ENCODE peak calls at places on chromosomes 4 and X, in nine cellular contexts. One of them, this sample, is unnamed.

GRCh38 chr4:90318208-90318607 is 191.0 kb downstream of the CCSER1 start:
- DNase-seq in pancreas: no peak
- DNase-seq in CD8-positive, alpha-beta memory T cell: no peak
- DNase-seq in dorsolateral prefrontal cortex: no peak
- DNase-seq in IMR-90: peak
- DNase-seq in cardiac muscle cell: peak
- DNase-seq in upper lobe of right lung: no peak
- DNase-seq in A549: no peak
- DNase-seq in HCT116: peak
- DNase-seq in this sample: no peak

GRCh38 chr4:170853422-170854021 is 763.8 kb upstream of the AADAT start:
- DNase-seq in pancreas: peak
- DNase-seq in CD8-positive, alpha-beta memory T cell: no peak
- DNase-seq in dorsolateral prefrontal cortex: no peak
- DNase-seq in IMR-90: no peak
- DNase-seq in cardiac muscle cell: no peak
- DNase-seq in upper lobe of right lung: peak
- DNase-seq in A549: no peak
- DNase-seq in HCT116: peak
- DNase-seq in this sample: peak

GRCh38 chrX:152899874-152900719 is 2.2 kb downstream of the ZNF185 start:
- DNase-seq in pancreas: no peak
- DNase-seq in CD8-positive, alpha-beta memory T cell: no peak
- DNase-seq in dorsolateral prefrontal cortex: no peak
- DNase-seq in IMR-90: no peak
- DNase-seq in cardiac muscle cell: no peak
- DNase-seq in upper lobe of right lung: no peak
- DNase-seq in A549: no peak
- DNase-seq in HCT116: no peak
- DNase-seq in this sample: no peak

GRCh38 chr4:28788929-28789490 is 1928.4 kb downstream of the STIM2 start:
- DNase-seq in pancreas: no peak
- DNase-seq in CD8-positive, alpha-beta memory T cell: no peak
- DNase-seq in dorsolateral prefrontal cortex: no peak
- DNase-seq in IMR-90: no peak
- DNase-seq in cardiac muscle cell: no peak
- DNase-seq in upper lobe of right lung: no peak
- DNase-seq in A549: no peak
- DNase-seq in HCT116: no peak
- DNase-seq in this sample: no peak

GRCh38 chr4:187059031-187059430 is 335.4 kb upstream of the FAT1 start:
- DNase-seq in pancreas: no peak
- DNase-seq in CD8-positive, alpha-beta memory T cell: no peak
- DNase-seq in dorsolateral prefrontal cortex: no peak
- DNase-seq in IMR-90: no peak
- DNase-seq in cardiac muscle cell: no peak
- DNase-seq in upper lobe of right lung: no peak
- DNase-seq in A549: no peak
- DNase-seq in HCT116: no peak
- DNase-seq in this sample: no peak

GRCh38 chr4:69546121-69546520 is 50.4 kb upstream of the UGT2B4 start:
- DNase-seq in pancreas: no peak
- DNase-seq in CD8-positive, alpha-beta memory T cell: no peak
- DNase-seq in dorsolateral prefrontal cortex: no peak
- DNase-seq in IMR-90: no peak
- DNase-seq in cardiac muscle cell: peak
- DNase-seq in upper lobe of right lung: no peak
- DNase-seq in A549: no peak
- DNase-seq in HCT116: no peak
- DNase-seq in this sample: no peak

GRCh38 chr4:68267433-68267944 is 22.0 kb upstream of the TMPRSS11B start:
- DNase-seq in pancreas: no peak
- DNase-seq in CD8-positive, alpha-beta memory T cell: no peak
- DNase-seq in dorsolateral prefrontal cortex: no peak
- DNase-seq in IMR-90: peak
- DNase-seq in cardiac muscle cell: peak
- DNase-seq in upper lobe of right lung: no peak
- DNase-seq in A549: no peak
- DNase-seq in HCT116: no peak
- DNase-seq in this sample: no peak

GRCh38 chr4:52200339-52200725 is 149.2 kb downstream of the SPATA18 start:
- DNase-seq in pancreas: no peak
- DNase-seq in CD8-positive, alpha-beta memory T cell: no peak
- DNase-seq in dorsolateral prefrontal cortex: no peak
- DNase-seq in IMR-90: no peak
- DNase-seq in cardiac muscle cell: no peak
- DNase-seq in upper lobe of right lung: no peak
- DNase-seq in A549: no peak
- DNase-seq in HCT116: no peak
- DNase-seq in this sample: no peak

GRCh38 chrX:3994315-3994714 is 280.9 kb upstream of the PRKX start:
- DNase-seq in pancreas: no peak
- DNase-seq in CD8-positive, alpha-beta memory T cell: no peak
- DNase-seq in dorsolateral prefrontal cortex: no peak
- DNase-seq in IMR-90: no peak
- DNase-seq in cardiac muscle cell: no peak
- DNase-seq in upper lobe of right lung: no peak
- DNase-seq in A549: no peak
- DNase-seq in HCT116: no peak
- DNase-seq in this sample: no peak

GRCh38 chr4:3340038-3340702 is 47.3 kb downstream of the RGS12 start:
- DNase-seq in pancreas: no peak
- DNase-seq in CD8-positive, alpha-beta memory T cell: no peak
- DNase-seq in dorsolateral prefrontal cortex: no peak
- DNase-seq in IMR-90: no peak
- DNase-seq in cardiac muscle cell: no peak
- DNase-seq in upper lobe of right lung: no peak
- DNase-seq in A549: no peak
- DNase-seq in HCT116: no peak
- DNase-seq in this sample: no peak

GRCh38 chrX:9597361-9598035 is 132.6 kb downstream of the TBL1X start:
- DNase-seq in pancreas: no peak
- DNase-seq in CD8-positive, alpha-beta memory T cell: no peak
- DNase-seq in dorsolateral prefrontal cortex: no peak
- DNase-seq in IMR-90: no peak
- DNase-seq in cardiac muscle cell: no peak
- DNase-seq in upper lobe of right lung: no peak
- DNase-seq in A549: no peak
- DNase-seq in HCT116: no peak
- DNase-seq in this sample: no peak

GRCh38 chr4:81919238-81919637 is 447.5 kb upstream of the RASGEF1B start:
- DNase-seq in pancreas: no peak
- DNase-seq in CD8-positive, alpha-beta memory T cell: no peak
- DNase-seq in dorsolateral prefrontal cortex: no peak
- DNase-seq in IMR-90: peak
- DNase-seq in cardiac muscle cell: peak
- DNase-seq in upper lobe of right lung: no peak
- DNase-seq in A549: peak
- DNase-seq in HCT116: peak
- DNase-seq in this sample: no peak

GRCh38 chr4:84737656-84738055 is 154.7 kb downstream of the CDS1 start:
- DNase-seq in pancreas: no peak
- DNase-seq in CD8-positive, alpha-beta memory T cell: no peak
- DNase-seq in dorsolateral prefrontal cortex: no peak
- DNase-seq in IMR-90: no peak
- DNase-seq in cardiac muscle cell: no peak
- DNase-seq in upper lobe of right lung: no peak
- DNase-seq in A549: no peak
- DNase-seq in HCT116: no peak
- DNase-seq in this sample: no peak

GRCh38 chrX:134570899-134571298 is 87.4 kb downstream of the PLAC1 start:
- DNase-seq in pancreas: no peak
- DNase-seq in CD8-positive, alpha-beta memory T cell: no peak
- DNase-seq in dorsolateral prefrontal cortex: no peak
- DNase-seq in IMR-90: no peak
- DNase-seq in cardiac muscle cell: no peak
- DNase-seq in upper lobe of right lung: no peak
- DNase-seq in A549: no peak
- DNase-seq in HCT116: no peak
- DNase-seq in this sample: no peak

GRCh38 chr4:156146581-156146980 is 192.9 kb upstream of the CTSO start:
- DNase-seq in pancreas: no peak
- DNase-seq in CD8-positive, alpha-beta memory T cell: no peak
- DNase-seq in dorsolateral prefrontal cortex: no peak
- DNase-seq in IMR-90: no peak
- DNase-seq in cardiac muscle cell: no peak
- DNase-seq in upper lobe of right lung: no peak
- DNase-seq in A549: no peak
- DNase-seq in HCT116: no peak
- DNase-seq in this sample: no peak

GRCh38 chr4:27702710-27703431 is 842.2 kb downstream of the STIM2 start:
- DNase-seq in pancreas: no peak
- DNase-seq in CD8-positive, alpha-beta memory T cell: no peak
- DNase-seq in dorsolateral prefrontal cortex: no peak
- DNase-seq in IMR-90: peak
- DNase-seq in cardiac muscle cell: no peak
- DNase-seq in upper lobe of right lung: no peak
- DNase-seq in A549: no peak
- DNase-seq in HCT116: peak
- DNase-seq in this sample: no peak

GRCh38 chrX:10483191-10483808 is 137.1 kb downstream of the MID1 start:
- DNase-seq in pancreas: peak
- DNase-seq in CD8-positive, alpha-beta memory T cell: no peak
- DNase-seq in dorsolateral prefrontal cortex: no peak
- DNase-seq in IMR-90: no peak
- DNase-seq in cardiac muscle cell: peak
- DNase-seq in upper lobe of right lung: no peak
- DNase-seq in A549: no peak
- DNase-seq in HCT116: no peak
- DNase-seq in this sample: no peak

GRCh38 chr4:153259679-153260078 is 55.4 kb downstream of the TRIM2 start:
- DNase-seq in pancreas: no peak
- DNase-seq in CD8-positive, alpha-beta memory T cell: no peak
- DNase-seq in dorsolateral prefrontal cortex: no peak
- DNase-seq in IMR-90: no peak
- DNase-seq in cardiac muscle cell: no peak
- DNase-seq in upper lobe of right lung: no peak
- DNase-seq in A549: no peak
- DNase-seq in HCT116: no peak
- DNase-seq in this sample: no peak

GRCh38 chr4:153258750-153259149 is 54.5 kb downstream of the TRIM2 start:
- DNase-seq in pancreas: no peak
- DNase-seq in CD8-positive, alpha-beta memory T cell: no peak
- DNase-seq in dorsolateral prefrontal cortex: no peak
- DNase-seq in IMR-90: no peak
- DNase-seq in cardiac muscle cell: no peak
- DNase-seq in upper lobe of right lung: no peak
- DNase-seq in A549: no peak
- DNase-seq in HCT116: no peak
- DNase-seq in this sample: no peak

GRCh38 chr4:153257966-153258365 is 53.7 kb downstream of the TRIM2 start:
- DNase-seq in pancreas: no peak
- DNase-seq in CD8-positive, alpha-beta memory T cell: no peak
- DNase-seq in dorsolateral prefrontal cortex: no peak
- DNase-seq in IMR-90: no peak
- DNase-seq in cardiac muscle cell: no peak
- DNase-seq in upper lobe of right lung: no peak
- DNase-seq in A549: no peak
- DNase-seq in HCT116: no peak
- DNase-seq in this sample: no peak

GRCh38 chr4:153255233-153255632 is 51.0 kb downstream of the TRIM2 start:
- DNase-seq in pancreas: no peak
- DNase-seq in CD8-positive, alpha-beta memory T cell: no peak
- DNase-seq in dorsolateral prefrontal cortex: no peak
- DNase-seq in IMR-90: no peak
- DNase-seq in cardiac muscle cell: no peak
- DNase-seq in upper lobe of right lung: no peak
- DNase-seq in A549: no peak
- DNase-seq in HCT116: no peak
- DNase-seq in this sample: no peak

DNA sequence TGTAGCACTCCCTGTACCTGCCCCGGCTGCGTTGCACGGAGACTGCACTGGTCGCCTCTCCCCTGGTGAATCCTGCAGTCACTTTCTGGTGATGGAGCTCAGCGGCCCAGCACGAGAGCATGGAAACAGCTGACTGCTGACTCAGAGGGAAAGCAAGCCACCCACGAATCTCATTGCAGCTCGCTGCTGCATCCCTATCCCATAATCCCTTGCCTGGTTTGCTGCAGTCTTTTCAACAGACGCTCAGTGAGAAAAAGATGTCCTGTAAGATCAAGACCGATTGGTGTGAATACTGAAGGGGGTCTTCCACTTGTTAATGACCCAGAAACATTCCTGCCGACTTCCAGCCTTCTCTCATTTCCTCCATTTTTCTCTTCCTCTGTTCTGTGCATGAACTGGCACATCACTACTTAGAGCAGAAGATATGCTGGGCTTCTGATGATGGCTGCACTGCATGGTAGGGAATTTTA is 52.9 kb downstream of the TRIM2 start:
- DNase-seq in pancreas: no peak
- DNase-seq in CD8-positive, alpha-beta memory T cell: no peak
- DNase-seq in dorsolateral prefrontal cortex: peak
- DNase-seq in IMR-90: peak
- DNase-seq in cardiac muscle cell: peak
- DNase-seq in upper lobe of right lung: no peak
- DNase-seq in A549: no peak
- DNase-seq in HCT116: no peak
- DNase-seq in this sample: peak
- H3K4me3 ChIP-seq in pancreas: no peak
- H3K4me3 ChIP-seq in CD8-positive, alpha-beta memory T cell: no peak
- H3K4me3 ChIP-seq in dorsolateral prefrontal cortex: peak
- H3K4me3 ChIP-seq in IMR-90: no peak
- H3K4me3 ChIP-seq in cardiac muscle cell: no peak
- H3K4me3 ChIP-seq in upper lobe of right lung: no peak
- H3K4me3 ChIP-seq in A549: no peak
- H3K4me3 ChIP-seq in HCT116: no peak
- H3K4me3 ChIP-seq in this sample: no peak

GRCh38 chrX:24594531-24594930 is 52.6 kb downstream of the PCYT1B start:
- DNase-seq in pancreas: no peak
- DNase-seq in CD8-positive, alpha-beta memory T cell: no peak
- DNase-seq in dorsolateral prefrontal cortex: no peak
- DNase-seq in IMR-90: no peak
- DNase-seq in cardiac muscle cell: no peak
- DNase-seq in upper lobe of right lung: no peak
- DNase-seq in A549: no peak
- DNase-seq in HCT116: no peak
- DNase-seq in this sample: no peak
- H3K27ac ChIP-seq in pancreas: no peak
- H3K27ac ChIP-seq in CD8-positive, alpha-beta memory T cell: no peak
- H3K27ac ChIP-seq in dorsolateral prefrontal cortex: no peak
- H3K27ac ChIP-seq in IMR-90: no peak
- H3K27ac ChIP-seq in cardiac muscle cell: peak
- H3K27ac ChIP-seq in upper lobe of right lung: no peak
- H3K27ac ChIP-seq in A549: no peak
- H3K27ac ChIP-seq in HCT116: no peak
- H3K27ac ChIP-seq in this sample: no peak

GRCh38 chrX:1537031-1537715 is at the start of gene P2RY8:
- DNase-seq in pancreas: peak
- DNase-seq in CD8-positive, alpha-beta memory T cell: peak
- DNase-seq in dorsolateral prefrontal cortex: no peak
- DNase-seq in IMR-90: no peak
- DNase-seq in cardiac muscle cell: peak
- DNase-seq in upper lobe of right lung: peak
- DNase-seq in A549: peak
- DNase-seq in HCT116: no peak
- DNase-seq in this sample: no peak
- H3K4me3 ChIP-seq in pancreas: no peak
- H3K4me3 ChIP-seq in CD8-positive, alpha-beta memory T cell: peak
- H3K4me3 ChIP-seq in dorsolateral prefrontal cortex: peak
- H3K4me3 ChIP-seq in IMR-90: no peak
- H3K4me3 ChIP-seq in cardiac muscle cell: no peak
- H3K4me3 ChIP-seq in upper lobe of right lung: peak
- H3K4me3 ChIP-seq in A549: peak
- H3K4me3 ChIP-seq in HCT116: no peak
- H3K4me3 ChIP-seq in this sample: no peak

GRCh38 chr4:16865209-16865896 is 33.1 kb downstream of the LDB2 start:
- DNase-seq in pancreas: no peak
- DNase-seq in CD8-positive, alpha-beta memory T cell: no peak
- DNase-seq in dorsolateral prefrontal cortex: no peak
- DNase-seq in IMR-90: no peak
- DNase-seq in cardiac muscle cell: no peak
- DNase-seq in upper lobe of right lung: no peak
- DNase-seq in A549: no peak
- DNase-seq in HCT116: no peak
- DNase-seq in this sample: no peak
- H3K27ac ChIP-seq in pancreas: no peak
- H3K27ac ChIP-seq in CD8-positive, alpha-beta memory T cell: no peak
- H3K27ac ChIP-seq in dorsolateral prefrontal cortex: no peak
- H3K27ac ChIP-seq in IMR-90: no peak
- H3K27ac ChIP-seq in cardiac muscle cell: no peak
- H3K27ac ChIP-seq in upper lobe of right lung: peak
- H3K27ac ChIP-seq in A549: no peak
- H3K27ac ChIP-seq in HCT116: no peak
- H3K27ac ChIP-seq in this sample: no peak